ENCODE peak calls at places on chromosome 4, in seven cellular contexts. S, C, H, B, Y, V and T are unnamed samples.

GRCh38 chr4:87978656-87979055 is 3.1 kb downstream of the SPP1 start:
- DNase-seq in S (no peak), C (no peak), H (no peak), B (peak; percentile 41), Y (no peak), V (no peak), T (no peak)

GRCh38 chr4:45345551-45345950 is 619.2 kb upstream of the GNPDA2 start:
- DNase-seq in S (no peak), C (no peak), H (no peak), B (no peak), Y (no peak), V (no peak), T (no peak)

GRCh38 chr4:35520059-35520458 is 724.3 kb downstream of the ARAP2 start:
- DNase-seq in S (no peak), C (no peak), H (no peak), B (no peak), Y (no peak), V (no peak), T (peak; percentile 30)

GRCh38 chr4:13765535-13765934 is 138.0 kb upstream of the BOD1L1 start:
- DNase-seq in S (no peak), C (no peak), H (no peak), B (no peak), Y (no peak), V (no peak), T (no peak)

GRCh38 chr4:159328766-159329165 is 225.9 kb downstream of the RAPGEF2 start:
- DNase-seq in S (no peak), C (no peak), H (no peak), B (no peak), Y (no peak), V (no peak), T (no peak)

GRCh38 chr4:4919926-4920325 is 60.5 kb downstream of the MSX1 start:
- DNase-seq in S (no peak), C (peak; percentile 54), H (no peak), B (no peak), Y (no peak), V (no peak), T (no peak)

GRCh38 chr4:20196476-20196875 is 55.2 kb upstream of the SLIT2 start:
- DNase-seq in S (no peak), C (no peak), H (no peak), B (no peak), Y (no peak), V (no peak), T (no peak)

GRCh38 chr4:184250795-184251679 is 33.4 kb upstream of the ENPP6 start:
- DNase-seq in S (no peak), C (no peak), H (no peak), B (no peak), Y (no peak), V (no peak), T (no peak)

GRCh38 chr4:31069151-31069550 is 349.0 kb downstream of the PCDH7 start:
- DNase-seq in S (no peak), C (no peak), H (no peak), B (no peak), Y (no peak), V (no peak), T (no peak)

GRCh38 chr4:48331577-48332340 is 9.6 kb upstream of the SLAIN2 start:
- DNase-seq in S (no peak), C (no peak), H (no peak), B (no peak), Y (no peak), V (no peak), T (peak; percentile 93)

GRCh38 chr4:16693040-16693506 is 205.4 kb downstream of the LDB2 start:
- DNase-seq in S (no peak), C (no peak), H (no peak), B (no peak), Y (no peak), V (no peak), T (no peak)

GRCh38 chr4:145935253-145936141 is 3.1 kb downstream of the ZNF827 start:
- DNase-seq in S (no peak), C (peak; percentile 31), H (no peak), B (no peak), Y (no peak), V (no peak), T (no peak)

GRCh38 chr4:174037631-174038030 is 245.8 kb downstream of the FBXO8 start:
- DNase-seq in S (no peak), C (no peak), H (no peak), B (no peak), Y (no peak), V (no peak), T (no peak)

GRCh38 chr4:189059996-189060570 is 880.6 kb upstream of the FRG1 start:
- DNase-seq in S (no peak), C (no peak), H (no peak), B (no peak), Y (no peak), V (no peak), T (no peak)

GRCh38 chr4:177532363-177532762 is 90.1 kb upstream of the AGA start:
- DNase-seq in S (no peak), C (no peak), H (no peak), B (no peak), Y (no peak), V (no peak), T (no peak)

GRCh38 chr4:176753049-176753448 is 39.7 kb downstream of the VEGFC start:
- DNase-seq in S (no peak), C (no peak), H (no peak), B (peak; percentile 4), Y (no peak), V (no peak), T (no peak)

GRCh38 chr4:73948990-73949706 is 32.7 kb downstream of the PF4 start:
- DNase-seq in S (no peak), C (no peak), H (no peak), B (peak; percentile 50), Y (no peak), V (no peak), T (no peak)

GRCh38 chr4:16591867-16592266 is 306.6 kb downstream of the LDB2 start:
- DNase-seq in S (no peak), C (no peak), H (no peak), B (no peak), Y (no peak), V (no peak), T (no peak)

GRCh38 chr4:11488657-11489448 is 60.2 kb upstream of the HS3ST1 start:
- DNase-seq in S (no peak), C (no peak), H (no peak), B (no peak), Y (no peak), V (no peak), T (no peak)

GRCh38 chr4:89586864-89587263 is 250.1 kb downstream of the SNCA start:
- DNase-seq in S (no peak), C (no peak), H (no peak), B (peak; percentile 2), Y (no peak), V (no peak), T (no peak)

GRCh38 chr4:90183254-90183653 is 56.1 kb downstream of the CCSER1 start:
- DNase-seq in S (no peak), C (no peak), H (no peak), B (no peak), Y (no peak), V (no peak), T (no peak)

GRCh38 chr4:148574502-148574901 is 132.3 kb upstream of the NR3C2 start:
- DNase-seq in S (no peak), C (no peak), H (no peak), B (peak; percentile 18), Y (no peak), V (no peak), T (no peak)

GRCh38 chr4:76208005-76208765 is 5.4 kb downstream of the SCARB2 start:
- DNase-seq in S (no peak), C (peak; percentile 80), H (peak; percentile 69), B (peak; percentile 87), Y (peak; percentile 13), V (no peak), T (peak; percentile 30)

GRCh38 chr4:113773014-113773413 is 11.5 kb upstream of the CAMK2D start:
- DNase-seq in S (no peak), C (no peak), H (no peak), B (no peak), Y (no peak), V (no peak), T (no peak)

GRCh38 chr4:16785800-16786527 is 112.5 kb downstream of the LDB2 start:
- DNase-seq in S (no peak), C (no peak), H (no peak), B (no peak), Y (no peak), V (no peak), T (no peak)

GRCh38 chr4:59381591-59381990 is 1818.5 kb upstream of the ADGRL3 start:
- DNase-seq in S (no peak), C (no peak), H (no peak), B (no peak), Y (no peak), V (no peak), T (no peak)

GRCh38 chr4:68905598-68906237 is 45.9 kb downstream of the UGT2A3 start:
- DNase-seq in S (no peak), C (no peak), H (no peak), B (no peak), Y (no peak), V (no peak), T (no peak)

GRCh38 chr4:156970501-156971167 is 965 bp downstream of the PDGFC start:
- DNase-seq in S (no peak), C (peak; percentile 66), H (no peak), B (no peak), Y (peak; percentile 16), V (no peak), T (no peak)